ENCODE peak calls at places on chromosomes 2 and 18, in ten cellular contexts. F, M, O, N, H, L, Z, I, J and S are unnamed samples. For H3K9me3, the result is how much of the 10 kb centered on the place peaks cover.

GRCh38 chr2:182616471-182617393 is 99.3 kb upstream of the DNAJC10 start:
- DNase-seq in F (peak), M (no peak), O (no peak), N (no peak), H (no peak), L (no peak), Z (no peak), I (no peak), J (no peak), S (peak)

GRCh38 chr2:221485500-221485870 is 86.6 kb downstream of the EPHA4 start:
- DNase-seq in F (no peak), M (no peak), O (no peak), N (no peak), H (no peak), L (no peak), Z (no peak), I (no peak), J (no peak), S (no peak)

GRCh38 chr18:45379903-45380302 is 235.4 kb upstream of the SLC14A2 start:
- DNase-seq in F (no peak), M (no peak), O (no peak), N (no peak), H (no peak), L (no peak), Z (no peak), I (no peak), J (no peak), S (no peak)

GRCh38 chr18:79818036-79818435 is 20.3 kb downstream of the KCNG2 start:
- DNase-seq in F (no peak), M (no peak), O (peak), N (no peak), H (no peak), L (no peak), Z (no peak), I (no peak), J (no peak), S (no peak)

GRCh38 chr18:32469190-32469611 is 1.5 kb downstream of the GAREM1 start:
- DNase-seq in F (peak), M (peak), O (peak), N (no peak), H (no peak), L (peak), Z (peak), I (peak), J (peak), S (no peak)

GRCh38 chr2:30031184-30031583 is 109.8 kb upstream of the ALK start:
- DNase-seq in F (no peak), M (no peak), O (no peak), N (no peak), H (no peak), L (no peak), Z (no peak), I (no peak), J (no peak), S (no peak)

GRCh38 chr2:166041613-166042012 is 86.2 kb downstream of the SCN1A start:
- DNase-seq in F (no peak), M (no peak), O (no peak), N (no peak), H (no peak), L (no peak), Z (no peak), I (no peak), J (no peak), S (no peak)

GRCh38 chr2:160752475-160753330 is 259.1 kb upstream of the RBMS1 start:
- DNase-seq in F (peak), M (no peak), O (no peak), N (no peak), H (no peak), L (no peak), Z (peak), I (no peak), J (no peak), S (no peak)

GRCh38 chr18:63897072-63897471 is 9.6 kb downstream of the SERPINB2 start:
- DNase-seq in F (no peak), M (no peak), O (no peak), N (no peak), H (no peak), L (no peak), Z (no peak), I (no peak), J (no peak), S (no peak)

GRCh38 chr2:240235149-240235803 is 94.8 kb upstream of the OTOS start:
- DNase-seq in F (no peak), M (no peak), O (peak), N (no peak), H (peak), L (peak), Z (no peak), I (no peak), J (no peak), S (no peak)

GRCh38 chr2:217901826-217902225 is 101.0 kb downstream of the TNS1 start:
- DNase-seq in F (peak), M (no peak), O (no peak), N (no peak), H (no peak), L (peak), Z (no peak), I (no peak), J (peak), S (no peak)

GRCh38 chr2:111135910-111136297 is 15.2 kb downstream of the BCL2L11 start:
- DNase-seq in F (peak), M (no peak), O (no peak), N (no peak), H (no peak), L (peak), Z (no peak), I (no peak), J (peak), S (peak)

GRCh38 chr2:191783416-191783815 is 63.5 kb downstream of the CAVIN2 start:
- DNase-seq in F (no peak), M (no peak), O (no peak), N (no peak), H (no peak), L (no peak), Z (no peak), I (no peak), J (no peak), S (no peak)

GRCh38 chr2:214169736-214170135 is 241.1 kb upstream of the VWC2L start:
- DNase-seq in F (peak), M (no peak), O (no peak), N (no peak), H (no peak), L (no peak), Z (no peak), I (no peak), J (no peak), S (no peak)

GRCh38 chr18:46424898-46425297 is 232.1 kb downstream of the LOXHD1 start:
- DNase-seq in F (no peak), M (peak), O (no peak), N (no peak), H (no peak), L (no peak), Z (no peak), I (no peak), J (no peak), S (no peak)

GRCh38 chr2:200399046-200399445 is 92.6 kb downstream of the SPATS2L start:
- DNase-seq in F (no peak), M (no peak), O (no peak), N (no peak), H (no peak), L (no peak), Z (no peak), I (no peak), J (no peak), S (no peak)

GRCh38 chr18:6055711-6056110 is 160.4 kb upstream of the TMEM200C start:
- DNase-seq in F (peak), M (no peak), O (no peak), N (no peak), H (no peak), L (no peak), Z (no peak), I (no peak), J (no peak), S (no peak)

GRCh38 chr2:164655336-164655735 is 34.1 kb upstream of the GRB14 start:
- DNase-seq in F (no peak), M (no peak), O (no peak), N (no peak), H (no peak), L (no peak), Z (no peak), I (no peak), J (no peak), S (no peak)

GRCh38 chr2:237674731-237675276 is 47.4 kb downstream of the LRRFIP1 start:
- DNase-seq in F (peak), M (peak), O (peak), N (peak), H (peak), L (peak), Z (no peak), I (peak), J (peak), S (peak)

GRCh38 chr18:6729247-6730091 is at the start of gene ARHGAP28:
- DNase-seq in F (peak), M (peak), O (peak), N (no peak), H (peak), L (peak), Z (no peak), I (peak), J (peak), S (peak)

GRCh38 chr18:72762505-72763122 is 105.2 kb downstream of the NETO1 start:
- DNase-seq in F (peak), M (peak), O (no peak), N (no peak), H (no peak), L (no peak), Z (peak), I (no peak), J (no peak), S (no peak)

GRCh38 chr2:150888337-150888736 is 373.3 kb downstream of the RBM43 start:
- DNase-seq in F (no peak), M (no peak), O (no peak), N (no peak), H (no peak), L (no peak), Z (no peak), I (no peak), J (no peak), S (no peak)

GRCh38 chr2:19736191-19736831 is 165.5 kb downstream of the TTC32 start:
- DNase-seq in F (peak), M (no peak), O (no peak), N (no peak), H (no peak), L (no peak), Z (no peak), I (no peak), J (peak), S (no peak)
- H3K9me3 ChIP-seq in F (under half), M (under half), O (under half), N (under half), H (under half), L (under half), Z (under half), I (under half), J (under half), S (under half)

GRCh38 chr2:82109418-82109817 is 1804.9 kb upstream of the LRRTM1 start:
- DNase-seq in F (no peak), M (no peak), O (no peak), N (no peak), H (no peak), L (no peak), Z (no peak), I (no peak), J (no peak), S (no peak)
- H3K9me3 ChIP-seq in F (under half), M (under half), O (under half), N (under half), H (under half), L (under half), Z (under half), I (under half), J (under half), S (under half)

GRCh38 chr2:2846379-2847130 is 515.5 kb upstream of the MYT1L start:
- DNase-seq in F (no peak), M (peak), O (no peak), N (no peak), H (peak), L (peak), Z (no peak), I (no peak), J (peak), S (peak)
- H3K9me3 ChIP-seq in F (under half), M (under half), O (under half), N (under half), H (under half), L (under half), Z (under half), I (under half), J (under half), S (under half)

DNA sequence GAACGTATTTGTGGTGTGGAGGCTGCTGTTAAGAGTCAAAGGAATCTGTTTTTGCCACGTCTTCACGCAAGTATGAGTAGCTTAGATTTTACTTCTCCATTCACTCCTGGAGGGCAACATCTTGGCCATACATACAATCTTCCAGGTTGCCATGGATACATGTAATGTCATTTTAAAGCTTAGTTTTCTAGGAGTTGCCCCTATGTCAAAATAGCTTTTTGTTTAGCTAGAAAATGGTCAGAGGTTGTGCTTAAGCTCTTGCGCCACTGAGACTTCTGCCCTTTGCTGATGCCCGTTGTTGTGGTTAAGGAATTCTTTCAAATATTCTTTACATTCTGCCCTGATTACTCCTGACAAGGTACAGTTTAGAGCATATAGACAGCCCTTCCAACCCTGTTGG is 245.4 kb upstream of the TFPI start:
- DNase-seq in F (no peak), M (no peak), O (no peak), N (no peak), H (no peak), L (no peak), Z (no peak), I (no peak), J (no peak), S (no peak)
- H3K9me3 ChIP-seq in F (under half), M (under half), O (under half), N (under half), H (under half), L (under half), Z (under half), I (under half), J (under half), S (under half)